ENCODE peak calls at places on chromosome 16, in seven cellular contexts. O is psoas muscle, X is RWPE1, C is AG20443, M is T47D, A is PC-3, Y is adipocyte. Z is an unnamed sample.

GRCh38 chr16:55634193-55634592 is 21.6 kb upstream of the SLC6A2 start:
- DNase-seq in O (no peak), X (no peak), C (no peak), M (no peak), A (no peak), Y (no peak), Z (no peak)

GRCh38 chr16:57987441-57988177 is 12.9 kb downstream of the ZNF319 start:
- DNase-seq in O (peak; percentile 12), X (no peak), C (no peak), M (no peak), A (no peak), Y (no peak), Z (no peak)

GRCh38 chr16:29290631-29291247 is 115.8 kb downstream of the NPIPB11 start:
- DNase-seq in O (peak; percentile 99), X (peak; percentile 85), C (peak; percentile 88), M (peak; percentile 37), A (peak; percentile 92), Y (peak; percentile 97), Z (peak; percentile 94)

GRCh38 chr16:86240716-86241363 is 269.5 kb upstream of the FOXF1 start:
- DNase-seq in O (no peak), X (no peak), C (no peak), M (no peak), A (no peak), Y (no peak), Z (no peak)

GRCh38 chr16:77531741-77532140 is 96.9 kb upstream of the ADAMTS18 start:
- DNase-seq in O (no peak), X (no peak), C (peak; percentile 72), M (no peak), A (peak; percentile 61), Y (no peak), Z (peak; percentile 89)

GRCh38 chr16:89320717-89321501 is 103.4 kb downstream of the ZNF778 start:
- DNase-seq in O (peak; percentile 84), X (peak; percentile 55), C (no peak), M (peak; percentile 58), A (peak; percentile 63), Y (no peak), Z (no peak)

GRCh38 chr16:23607740-23608139 is 11.6 kb upstream of the NDUFAB1 start:
- DNase-seq in O (no peak), X (no peak), C (no peak), M (no peak), A (peak; percentile 20), Y (peak; percentile 15), Z (no peak)

GRCh38 chr16:49453983-49454382 is 80.4 kb downstream of the C16orf78 start:
- DNase-seq in O (no peak), X (no peak), C (no peak), M (no peak), A (no peak), Y (no peak), Z (no peak)

GRCh38 chr16:376817-377418 is 4.9 kb downstream of the PGAP6 start:
- DNase-seq in O (no peak), X (no peak), C (no peak), M (no peak), A (no peak), Y (no peak), Z (no peak)

GRCh38 chr16:65120811-65121721 is 797 bp downstream of the CDH11 start:
- DNase-seq in O (peak; percentile 55), X (no peak), C (peak; percentile 27), M (no peak), A (no peak), Y (peak; percentile 58), Z (peak; percentile 32)